ENCODE peak calls at places on chromosomes 5 and 9, in seven cellular contexts. Q, J, M, U, N, P and T are unnamed samples.

GRCh38 chr5:158236511-158237335 is 377.8 kb upstream of the CLINT1 start:
- DNase-seq in Q (no peak), J (no peak), M (no peak), U (no peak), N (no peak), P (no peak), T (no peak)

GRCh38 chr9:97567894-97568202 is 65.3 kb downstream of the TSTD2 start:
- DNase-seq in Q (no peak), J (no peak), M (no peak), U (no peak), N (no peak), P (no peak), T (no peak)

GRCh38 chr5:1311443-1312055 is 16.7 kb upstream of the TERT start:
- DNase-seq in Q (no peak), J (no peak), M (no peak), U (no peak), N (no peak), P (no peak), T (no peak)

GRCh38 chr9:129624168-129624759 is 1.7 kb upstream of the NTMT1 start:
- DNase-seq in Q (peak), J (no peak), M (peak), U (peak), N (no peak), P (peak), T (peak)

GRCh38 chr5:170508660-170509322 is 5.0 kb downstream of the KCNIP1 start:
- DNase-seq in Q (no peak), J (no peak), M (no peak), U (no peak), N (no peak), P (no peak), T (no peak)

GRCh38 chr5:6193315-6193714 is 185.0 kb downstream of the MED10 start:
- DNase-seq in Q (no peak), J (no peak), M (no peak), U (no peak), N (no peak), P (no peak), T (no peak)

GRCh38 chr9:108322326-108323098 is 533.3 kb downstream of the ACTL7B start:
- DNase-seq in Q (no peak), J (no peak), M (no peak), U (no peak), N (no peak), P (no peak), T (no peak)

GRCh38 chr5:3661755-3662296 is 66.2 kb downstream of the IRX1 start:
- DNase-seq in Q (no peak), J (no peak), M (no peak), U (no peak), N (no peak), P (no peak), T (no peak)

GRCh38 chr5:67577424-67577823 is 380.8 kb upstream of the CD180 start:
- DNase-seq in Q (no peak), J (no peak), M (no peak), U (no peak), N (no peak), P (no peak), T (no peak)

GRCh38 chr5:75054110-75054930 is 2.0 kb upstream of the GCNT4 start:
- DNase-seq in Q (peak), J (peak), M (no peak), U (peak), N (no peak), P (no peak), T (peak)

GRCh38 chr9:112028242-112029221 is 131.9 kb downstream of the UGCG start:
- DNase-seq in Q (no peak), J (no peak), M (no peak), U (no peak), N (peak), P (peak), T (peak)

GRCh38 chr9:36162211-36162610 is 7.0 kb upstream of the CCIN start:
- DNase-seq in Q (no peak), J (no peak), M (no peak), U (no peak), N (no peak), P (no peak), T (no peak)

GRCh38 chr5:6510132-6510531 is 61.5 kb downstream of the UBE2QL1 start:
- DNase-seq in Q (no peak), J (no peak), M (no peak), U (no peak), N (no peak), P (no peak), T (no peak)

GRCh38 chr9:5518061-5518936 is 8.0 kb downstream of the PDCD1LG2 start:
- DNase-seq in Q (no peak), J (no peak), M (no peak), U (no peak), N (no peak), P (no peak), T (no peak)

GRCh38 chr5:7916171-7916804 is 47.3 kb downstream of the MTRR start:
- DNase-seq in Q (no peak), J (no peak), M (no peak), U (no peak), N (no peak), P (no peak), T (no peak)

GRCh38 chr9:73370053-73370452 is 218.4 kb downstream of the ANXA1 start:
- DNase-seq in Q (no peak), J (no peak), M (no peak), U (no peak), N (no peak), P (no peak), T (no peak)

GRCh38 chr5:107154598-107154997 is 516.1 kb downstream of the EFNA5 start:
- DNase-seq in Q (no peak), J (no peak), M (no peak), U (no peak), N (no peak), P (no peak), T (no peak)

GRCh38 chr5:141878186-141878770 is at the start of gene PCDH1:
- DNase-seq in Q (peak), J (no peak), M (peak), U (peak), N (no peak), P (peak), T (peak)

GRCh38 chr9:14831661-14832060 is 78.6 kb downstream of the FREM1 start:
- DNase-seq in Q (no peak), J (no peak), M (no peak), U (no peak), N (no peak), P (no peak), T (no peak)

GRCh38 chr9:136138566-136138965 is 19.9 kb upstream of the TMEM250 start:
- DNase-seq in Q (no peak), J (no peak), M (no peak), U (peak), N (no peak), P (peak), T (peak)

GRCh38 chr5:1104327-1105006 is 7.4 kb downstream of the SLC12A7 start:
- DNase-seq in Q (no peak), J (no peak), M (no peak), U (no peak), N (no peak), P (no peak), T (no peak)

GRCh38 chr5:172637122-172637580 is 3.9 kb upstream of the NEURL1B start:
- DNase-seq in Q (no peak), J (no peak), M (no peak), U (peak), N (no peak), P (no peak), T (no peak)

GRCh38 chr5:169429044-169429443 is 128.1 kb upstream of the SLIT3 start:
- DNase-seq in Q (no peak), J (no peak), M (no peak), U (no peak), N (no peak), P (no peak), T (no peak)